ENCODE peak calls at places on chromosomes 1 and 21, in four cellular contexts. J is glutamatergic neuron, U is RCC 7860, V is H4. F is an unnamed sample.

GRCh38 chr1:24795236-24795635 is 50.0 kb downstream of the CLIC4 start:
- DNase-seq in J (no peak), U (no peak), V (no peak), F (no peak)

GRCh38 chr1:24294757-24295371 is 24.3 kb upstream of the GRHL3 start:
- DNase-seq in J (no peak), U (peak; percentile 65), V (peak; percentile 98), F (no peak)

GRCh38 chr1:190904091-190904695 is 426.5 kb upstream of the BRINP3 start:
- DNase-seq in J (no peak), U (peak; percentile 63), V (peak; percentile 42), F (no peak)

GRCh38 chr1:12536023-12536639 is 81.9 kb downstream of the DHRS3 start:
- DNase-seq in J (no peak), U (no peak), V (no peak), F (no peak)

GRCh38 chr1:48654606-48655210 is 122.0 kb downstream of the BEND5 start:
- DNase-seq in J (no peak), U (no peak), V (no peak), F (no peak)

GRCh38 chr1:199665371-199665770 is 362.1 kb upstream of the NR5A2 start:
- DNase-seq in J (no peak), U (no peak), V (no peak), F (no peak)

GRCh38 chr1:196649990-196650389 is 1.9 kb upstream of the CFH start:
- DNase-seq in J (no peak), U (no peak), V (no peak), F (no peak)

GRCh38 chr1:73824065-73824464 is 373.9 kb downstream of the LRRIQ3 start:
- DNase-seq in J (no peak), U (no peak), V (no peak), F (no peak)

GRCh38 chr1:204751883-204752687 is 66.5 kb upstream of the LRRN2 start:
- DNase-seq in J (no peak), U (no peak), V (peak; percentile 49), F (no peak)

GRCh38 chr1:34656706-34657105 is 98.1 kb upstream of the GJB5 start:
- DNase-seq in J (no peak), U (no peak), V (no peak), F (no peak)

GRCh38 chr1:55131218-55131617 is 83.9 kb downstream of the USP24 start:
- DNase-seq in J (no peak), U (peak; percentile 9), V (no peak), F (no peak)

GRCh38 chr1:245365621-245366020 is 210.8 kb downstream of the KIF26B start:
- DNase-seq in J (no peak), U (no peak), V (no peak), F (no peak)

GRCh38 chr1:72623299-72623708 is 341.0 kb upstream of the NEGR1 start:
- DNase-seq in J (no peak), U (peak; percentile 32), V (peak; percentile 68), F (no peak)

GRCh38 chr1:28313710-28314510 is 14.9 kb upstream of the MED18 start:
- DNase-seq in J (no peak), U (peak; percentile 62), V (peak; percentile 43), F (no peak)

GRCh38 chr1:23576338-23577055 is 17.2 kb upstream of the ID3 start:
- DNase-seq in J (no peak), U (peak; percentile 28), V (no peak), F (no peak)

GRCh38 chr1:162855461-162856150 is 5.4 kb downstream of the CCDC190 start:
- DNase-seq in J (no peak), U (peak; percentile 39), V (no peak), F (no peak)

GRCh38 chr1:53890522-53890941 is 935 bp upstream of the YIPF1 start:
- DNase-seq in J (no peak), U (no peak), V (no peak), F (no peak)

GRCh38 chr1:20719871-20720620 is 2.2 kb upstream of the KIF17 start:
- DNase-seq in J (no peak), U (no peak), V (no peak), F (no peak)

GRCh38 chr1:100320311-100321097 is 31.8 kb upstream of the CDC14A start:
- DNase-seq in J (no peak), U (no peak), V (no peak), F (no peak)

GRCh38 chr1:205449750-205450443 is 5.9 kb downstream of the BLACAT1 start:
- DNase-seq in J (no peak), U (peak; percentile 94), V (peak; percentile 70), F (no peak)

GRCh38 chr21:45534591-45535331 is 7.5 kb downstream of the SLC19A1 start:
- DNase-seq in J (peak; percentile 85), U (no peak), V (no peak), F (no peak)

GRCh38 chr1:7930547-7931445 is 9.8 kb downstream of the TNFRSF9 start:
- DNase-seq in J (no peak), U (no peak), V (no peak), F (no peak)

GRCh38 chr1:218348628-218349185 is 3.6 kb downstream of the TGFB2 start:
- DNase-seq in J (no peak), U (peak; percentile 35), V (no peak), F (no peak)

GRCh38 chr1:55959136-55959548 is 620.2 kb downstream of the PLPP3 start:
- DNase-seq in J (no peak), U (no peak), V (no peak), F (no peak)

GRCh38 chr1:221845650-221846371 is 103.9 kb upstream of the DUSP10 start:
- DNase-seq in J (no peak), U (peak; percentile 85), V (peak; percentile 61), F (no peak)

GRCh38 chr1:43981135-43981491 is 2.1 kb downstream of the B4GALT2 start:
- DNase-seq in J (no peak), U (no peak), V (no peak), F (no peak)

GRCh38 chr1:209800984-209801834 is 4.7 kb downstream of the IRF6 start:
- DNase-seq in J (no peak), U (no peak), V (no peak), F (no peak)

GRCh38 chr1:48677306-48678287 is 99.1 kb downstream of the BEND5 start:
- DNase-seq in J (peak; percentile 74), U (peak; percentile 46), V (peak; percentile 62), F (peak; percentile 9)

GRCh38 chr1:115336741-115337140 is 1.3 kb downstream of the NGF start:
- DNase-seq in J (no peak), U (no peak), V (no peak), F (no peak)

GRCh38 chr1:29120955-29121485 is 2.7 kb downstream of the TMEM200B start:
- DNase-seq in J (peak; percentile 80), U (no peak), V (no peak), F (peak; percentile 74)

GRCh38 chr1:54371038-54371935 is 34.9 kb downstream of the SSBP3 start:
- DNase-seq in J (no peak), U (no peak), V (no peak), F (no peak)

GRCh38 chr1:19203440-19203839 is 6.6 kb downstream of the UBR4 start:
- DNase-seq in J (no peak), U (peak; percentile 20), V (peak; percentile 14), F (no peak)

GRCh38 chr1:24713736-24714135 is 31.5 kb upstream of the CLIC4 start:
- DNase-seq in J (no peak), U (no peak), V (no peak), F (no peak)

GRCh38 chr1:31626451-31627202 is 9.1 kb downstream of the HCRTR1 start:
- DNase-seq in J (peak; percentile 72), U (no peak), V (no peak), F (no peak)